ENCODE peak calls at places on chromosomes 4 and X, in eight cellular contexts. F is CD4-positive, alpha-beta memory T cell; K is stimulated activated CD4-positive, alpha-beta T cell treated with anti-CD3 and anti-CD28 coated beads, TNF-alpha, amount 100 ng/mL, for 24 hours; W is stimulated activated naive CD8-positive, alpha-beta T cell treated with anti-CD3 and anti-CD28 coated beads, Interleukin-15, Interleukin-2, amounts not matched to agents 100 U/mL and 50 U/mL, for 24 hours; Z is ecto neural progenitor cell; E is ELF-1; R is anterior cingulate cortex; N is fibroblast of mammary gland. H is an unnamed sample.

GRCh38 chr4:38150021-38150671 is 189.9 kb downstream of the PTTG2 start:
- DNase-seq in Z (no peak), E (no peak), W (no peak), N (peak), R (no peak), K (no peak), F (no peak), H (no peak)

GRCh38 chrX:37871626-37872302 is 24.4 kb upstream of the DYNLT3 start:
- DNase-seq in R (peak), E (peak), F (no peak), N (peak), W (no peak), K (no peak), Z (no peak), H (no peak)

GRCh38 chr4:167616471-167616870 is 382.2 kb upstream of the SPOCK3 start:
- DNase-seq in R (no peak), K (no peak), Z (no peak), N (no peak), W (no peak), F (no peak), E (no peak), H (no peak)

GRCh38 chr4:185811509-185812364 is at the start of gene SORBS2:
- DNase-seq in F (no peak), K (no peak), R (peak), E (no peak), W (no peak), Z (peak), N (peak), H (peak)

GRCh38 chr4:140188975-140189374 is 35.0 kb upstream of the MAML3 start:
- DNase-seq in K (no peak), N (peak), F (no peak), E (no peak), R (no peak), Z (no peak), W (no peak), H (no peak)

GRCh38 chr4:27005512-27006246 is 145.0 kb downstream of the STIM2 start:
- DNase-seq in R (no peak), F (no peak), Z (no peak), N (peak), E (no peak), K (no peak), W (no peak), H (no peak)

GRCh38 chrX:95058815-95059214 is 1384.8 kb downstream of the FAM133A start:
- DNase-seq in K (no peak), F (no peak), Z (no peak), N (peak), R (no peak), W (no peak), E (no peak), H (no peak)

GRCh38 chr4:85061974-85062373 is 95.5 kb upstream of the WDFY3 start:
- DNase-seq in F (no peak), E (no peak), N (no peak), Z (no peak), K (no peak), R (no peak), W (no peak), H (no peak)

GRCh38 chrX:103197721-103198306 is 17.1 kb upstream of the BEX4 start:
- DNase-seq in W (no peak), R (no peak), N (peak), E (no peak), K (no peak), F (no peak), Z (no peak), H (no peak)

GRCh38 chrX:17030580-17031285 is 84.3 kb downstream of the REPS2 start:
- DNase-seq in F (no peak), N (peak), R (no peak), W (no peak), E (no peak), K (no peak), Z (no peak), H (no peak)

GRCh38 chr4:13918110-13918509 is 290.6 kb upstream of the BOD1L1 start:
- DNase-seq in K (no peak), F (no peak), R (no peak), Z (no peak), N (peak), E (no peak), W (no peak), H (no peak)

GRCh38 chr4:12555011-12555410 is 929.1 kb downstream of the RAB28 start:
- DNase-seq in E (no peak), R (no peak), K (no peak), N (peak), F (no peak), W (no peak), Z (no peak), H (no peak)

GRCh38 chrX:149825424-149825823 is 43.7 kb downstream of the MAGEA9 start:
- DNase-seq in K (peak), N (peak), Z (no peak), F (peak), E (peak), W (peak), R (no peak), H (peak)

GRCh38 chr4:138636791-138637190 is 378.8 kb upstream of the NOCT start:
- DNase-seq in E (no peak), N (no peak), R (no peak), K (no peak), F (no peak), Z (no peak), W (no peak), H (no peak)

GRCh38 chr4:119135721-119136121 is at the start of gene MYOZ2:
- DNase-seq in W (no peak), K (no peak), N (peak), R (no peak), E (no peak), Z (no peak), F (no peak), H (no peak)

GRCh38 chrX:15525664-15526416 is 25.2 kb downstream of the BMX start:
- DNase-seq in Z (no peak), W (no peak), E (no peak), N (no peak), K (no peak), F (no peak), R (no peak), H (peak)

GRCh38 chr4:123744664-123745290 is 348.2 kb downstream of the SPRY1 start:
- DNase-seq in R (no peak), Z (no peak), W (no peak), F (no peak), N (peak), E (no peak), K (no peak), H (no peak)

GRCh38 chr4:159549092-159549491 is 446.2 kb downstream of the RAPGEF2 start:
- DNase-seq in R (no peak), E (no peak), Z (no peak), N (peak), K (no peak), F (no peak), W (no peak), H (no peak)

GRCh38 chrX:44975666-44976263 is 102.8 kb downstream of the KDM6A start:
- DNase-seq in W (no peak), F (no peak), K (no peak), N (no peak), Z (no peak), R (no peak), E (peak), H (no peak)

GRCh38 chr4:145935253-145936141 is 3.1 kb downstream of the ZNF827 start:
- DNase-seq in R (no peak), N (peak), Z (peak), E (peak), F (peak), W (peak), K (no peak), H (peak)

GRCh38 chr4:83320548-83320947 is 14.1 kb downstream of the HPSE start:
- DNase-seq in F (no peak), K (peak), Z (no peak), E (peak), W (peak), N (peak), R (peak), H (no peak)

GRCh38 chr4:88569944-88570455 is 22.3 kb upstream of the HERC3 start:
- DNase-seq in R (no peak), W (no peak), N (no peak), E (no peak), K (no peak), F (no peak), Z (no peak), H (no peak)

GRCh38 chrX:66728818-66729271 is 90.0 kb upstream of the EDA2R start:
- DNase-seq in N (peak), K (peak), E (peak), F (peak), R (peak), W (peak), Z (peak), H (peak)

GRCh38 chrX:71616672-71617529 is 1.4 kb downstream of the CXCR3 start:
- DNase-seq in Z (no peak), E (no peak), N (no peak), F (peak), R (no peak), K (no peak), W (peak), H (no peak)

GRCh38 chrX:10470009-10470408 is 150.4 kb downstream of the MID1 start:
- DNase-seq in F (no peak), K (no peak), E (no peak), N (no peak), W (no peak), Z (no peak), R (no peak), H (no peak)

GRCh38 chr4:78379040-78379439 is 172.5 kb upstream of the ANXA3 start:
- DNase-seq in F (no peak), E (no peak), R (no peak), Z (no peak), N (peak), W (no peak), K (no peak), H (no peak)

GRCh38 chr4:168882650-168883233 is 127.3 kb downstream of the CBR4 start:
- DNase-seq in W (no peak), K (no peak), R (no peak), E (no peak), Z (no peak), F (no peak), N (peak), H (no peak)

GRCh38 chrX:112819013-112819635 is 21.5 kb downstream of the AMOT start:
- DNase-seq in F (no peak), E (no peak), N (peak), R (no peak), K (no peak), Z (no peak), W (no peak), H (no peak)

GRCh38 chr4:76570141-76570989 is 135.3 kb downstream of the SHROOM3 start:
- DNase-seq in W (no peak), E (peak), Z (no peak), F (no peak), N (peak), R (no peak), K (no peak), H (no peak)

GRCh38 chr4:174749091-174749490 is 80.0 kb downstream of the GLRA3 start:
- DNase-seq in R (peak), W (no peak), Z (no peak), N (peak), K (no peak), E (no peak), F (no peak), H (no peak)

GRCh38 chrX:40663880-40664630 is 16.7 kb upstream of the CXorf38 start:
- DNase-seq in W (no peak), R (no peak), K (no peak), N (peak), E (peak), Z (peak), F (no peak), H (no peak)

GRCh38 chr4:119025916-119026661 is 109.5 kb upstream of the MYOZ2 start:
- DNase-seq in N (peak), Z (no peak), R (no peak), W (no peak), F (no peak), E (no peak), K (no peak), H (no peak)

GRCh38 chrX:44580466-44580865 is 37.8 kb upstream of the FUNDC1 start:
- DNase-seq in R (no peak), N (peak), W (no peak), F (no peak), K (no peak), E (no peak), Z (no peak), H (no peak)

H was measured in Karpas-422.